ENCODE peak calls at places on chromosomes 1 and 21, in ten cellular contexts. F, Z, N, X, H, S, D, C, M and Q are unnamed samples.

GRCh38 chr1:117654485-117655219 is 48.8 kb downstream of the TENT5C start:
- DNase-seq in F (no peak), Z (peak), N (no peak), X (no peak), H (no peak), S (peak), D (no peak), C (no peak), M (no peak), Q (no peak)

GRCh38 chr1:246815693-246816270 is 91.6 kb downstream of the SCCPDH start:
- DNase-seq in F (no peak), Z (no peak), N (no peak), X (no peak), H (no peak), S (peak), D (no peak), C (no peak), M (no peak), Q (no peak)

GRCh38 chr1:194952171-194952570 is 1656.1 kb downstream of the KCNT2 start:
- DNase-seq in F (no peak), Z (no peak), N (no peak), X (no peak), H (no peak), S (no peak), D (no peak), C (no peak), M (no peak), Q (no peak)

GRCh38 chr1:39272791-39273071 is 68.2 kb downstream of the MACF1 start:
- DNase-seq in F (no peak), Z (no peak), N (no peak), X (no peak), H (no peak), S (no peak), D (no peak), C (no peak), M (no peak), Q (no peak)

GRCh38 chr21:37932936-37933335 is 16.7 kb upstream of the KCNJ6 start:
- DNase-seq in F (no peak), Z (no peak), N (no peak), X (no peak), H (no peak), S (no peak), D (no peak), C (no peak), M (no peak), Q (no peak)

GRCh38 chr1:220527279-220528048 is 472 bp upstream of the MARK1 start:
- DNase-seq in F (peak), Z (no peak), N (no peak), X (no peak), H (peak), S (peak), D (peak), C (no peak), M (peak), Q (no peak)

GRCh38 chr1:22665752-22666151 is 12.7 kb downstream of the C1QB start:
- DNase-seq in F (no peak), Z (no peak), N (no peak), X (no peak), H (no peak), S (no peak), D (no peak), C (peak), M (no peak), Q (no peak)

GRCh38 chr21:41703857-41704501 is 62.9 kb downstream of the RIPK4 start:
- DNase-seq in F (no peak), Z (no peak), N (no peak), X (no peak), H (no peak), S (no peak), D (no peak), C (no peak), M (peak), Q (no peak)

GRCh38 chr1:206469411-206469932 is 804 bp upstream of the IKBKE start:
- DNase-seq in F (no peak), Z (peak), N (no peak), X (no peak), H (no peak), S (peak), D (no peak), C (no peak), M (no peak), Q (no peak)

GRCh38 chr1:42165511-42166210 is 1.1 kb upstream of the GUCA2A start:
- DNase-seq in F (peak), Z (no peak), N (peak), X (peak), H (peak), S (no peak), D (peak), C (no peak), M (peak), Q (no peak)

DNA sequence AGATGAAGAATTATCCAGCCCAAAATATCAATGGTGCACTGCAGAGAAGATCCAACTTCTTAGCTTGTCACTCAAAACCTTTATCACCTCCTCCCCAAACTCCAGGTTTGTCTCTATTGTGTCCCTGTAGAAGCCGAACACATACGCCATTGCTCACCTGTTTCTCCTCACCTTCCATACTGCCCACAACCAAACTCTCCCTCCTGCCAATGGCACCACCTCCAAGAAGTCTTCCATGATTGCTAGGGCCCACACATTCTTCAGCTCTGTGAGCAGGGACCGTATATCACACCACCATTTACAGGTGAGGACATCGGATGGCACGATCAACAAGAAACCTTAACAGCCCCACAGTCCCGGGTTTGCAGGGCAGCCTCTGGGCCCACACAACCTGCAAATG is 2.2 kb downstream of the LAPTM5 start:
- DNase-seq in F (no peak), Z (no peak), N (no peak), X (no peak), H (no peak), S (no peak), D (no peak), C (no peak), M (no peak), Q (no peak)
- H3K4me3 ChIP-seq in F (no peak), Z (peak), N (peak), X (no peak), H (no peak), S (peak), D (peak), C (no peak), M (no peak), Q (no peak)

DNA sequence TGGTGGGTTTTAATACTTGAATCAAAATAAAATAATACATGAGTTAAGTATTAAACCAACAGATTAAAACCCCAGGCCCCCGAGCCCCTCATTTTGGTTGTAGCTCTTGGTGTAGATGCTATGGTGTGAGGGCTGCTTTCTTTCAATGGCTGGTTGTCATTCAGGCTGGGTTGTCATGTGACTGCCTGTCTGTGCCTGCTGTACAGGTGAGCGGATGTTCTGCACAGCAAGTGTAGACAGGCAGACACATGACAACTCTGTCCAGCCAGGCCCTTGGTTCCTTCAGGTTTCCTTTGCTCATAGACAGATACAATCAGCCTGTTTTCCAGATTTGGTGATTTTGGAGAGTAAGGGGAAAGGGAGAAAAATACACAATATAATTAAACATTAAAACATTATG is 281.8 kb upstream of the C1orf105 start:
- DNase-seq in F (no peak), Z (no peak), N (no peak), X (no peak), H (no peak), S (no peak), D (no peak), C (no peak), M (no peak), Q (no peak)
- H3K4me3 ChIP-seq in F (peak), Z (no peak), N (no peak), X (no peak), H (peak), S (no peak), D (no peak), C (no peak), M (no peak), Q (no peak)

GRCh38 chr1:5977494-5978444 is 14.5 kb downstream of the NPHP4 start:
- DNase-seq in F (peak), Z (no peak), N (no peak), X (peak), H (no peak), S (no peak), D (no peak), C (no peak), M (no peak), Q (no peak)
- H3K4me3 ChIP-seq in F (no peak), Z (no peak), N (no peak), X (no peak), H (no peak), S (no peak), D (no peak), C (no peak), M (no peak), Q (no peak)

DNA sequence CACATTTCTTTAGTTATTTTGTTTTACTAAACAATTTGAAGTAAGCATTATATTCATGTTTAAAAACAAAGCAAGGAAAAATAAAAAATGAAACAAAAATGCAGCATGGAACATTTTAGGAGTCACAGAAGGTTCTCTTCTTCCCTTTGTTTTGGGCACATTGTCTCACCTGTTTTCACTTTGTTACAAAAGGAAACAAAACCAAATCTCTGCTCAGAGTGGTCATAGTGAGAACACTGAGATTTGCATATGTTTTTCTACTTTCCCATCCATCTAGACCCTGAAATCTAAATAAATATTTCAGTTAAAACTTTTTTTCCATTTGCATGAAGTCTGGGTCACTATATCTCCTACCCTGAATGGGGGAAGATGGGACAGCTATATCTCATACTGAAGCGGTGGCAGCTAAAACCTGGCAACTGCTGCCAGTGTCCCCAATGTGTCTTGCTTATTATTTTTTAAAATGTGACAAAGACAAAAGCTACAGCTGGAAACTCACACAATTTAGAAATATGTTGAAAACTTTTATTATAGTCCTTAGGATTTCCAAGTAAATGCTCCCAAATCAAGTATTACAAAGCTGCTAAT is 3.5 kb downstream of the EXOC8 start:
- DNase-seq in F (no peak), Z (peak), N (no peak), X (no peak), H (no peak), S (peak), D (no peak), C (no peak), M (no peak), Q (no peak)
- H3K4me3 ChIP-seq in F (peak), Z (peak), N (peak), X (no peak), H (peak), S (peak), D (peak), C (peak), M (no peak), Q (peak)

DNA sequence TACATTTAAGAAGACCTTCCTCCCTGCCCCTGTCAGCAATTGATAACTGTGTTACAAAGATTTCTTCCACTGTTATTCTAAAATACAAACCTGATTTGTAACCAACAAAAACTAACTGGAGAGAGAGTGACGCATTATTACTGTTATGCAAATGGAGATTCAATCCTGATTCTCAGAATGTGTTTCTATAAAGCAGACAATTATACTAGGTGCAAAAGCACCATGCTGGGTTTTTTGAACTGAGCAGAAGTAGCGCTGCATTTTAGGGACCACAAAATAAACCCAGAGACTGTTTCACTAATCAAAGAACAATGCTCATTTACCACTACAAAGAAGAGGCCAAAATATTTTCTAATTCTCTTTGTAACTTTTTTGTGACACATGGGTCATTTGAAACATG is 13.6 kb upstream of the GBP6 start:
- DNase-seq in F (no peak), Z (no peak), N (no peak), X (no peak), H (no peak), S (no peak), D (no peak), C (no peak), M (no peak), Q (no peak)
- H3K4me3 ChIP-seq in F (no peak), Z (no peak), N (no peak), X (no peak), H (no peak), S (no peak), D (no peak), C (no peak), M (no peak), Q (no peak)

DNA sequence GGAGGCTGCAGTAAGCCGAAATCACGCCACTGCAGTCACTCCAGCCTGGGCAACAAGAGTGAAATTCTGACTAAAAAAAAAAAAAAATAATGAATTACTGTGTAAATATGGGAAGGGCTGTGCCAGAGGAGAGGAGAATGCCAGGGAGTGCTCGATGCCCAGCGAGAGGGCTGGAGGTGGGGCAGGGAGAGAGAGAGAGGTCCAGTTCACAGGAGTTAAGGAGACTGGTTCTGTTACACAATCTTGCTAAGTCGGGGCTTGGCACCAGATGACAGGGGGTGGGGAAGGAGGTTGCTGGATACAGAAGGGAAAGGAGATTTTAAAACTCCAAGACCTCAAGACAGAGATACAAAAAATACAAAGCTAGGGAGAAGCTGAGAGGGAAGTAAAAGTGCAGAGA is 1.2 kb downstream of the SELENBP1 start:
- DNase-seq in F (peak), Z (no peak), N (peak), X (no peak), H (peak), S (no peak), D (peak), C (no peak), M (peak), Q (no peak)
- H3K4me3 ChIP-seq in F (peak), Z (no peak), N (peak), X (no peak), H (peak), S (no peak), D (peak), C (peak), M (no peak), Q (no peak)

GRCh38 chr1:222994506-222995229 is 148.4 kb downstream of the TLR5 start:
- DNase-seq in F (no peak), Z (no peak), N (no peak), X (no peak), H (no peak), S (no peak), D (no peak), C (peak), M (no peak), Q (peak)
- H3K4me3 ChIP-seq in F (no peak), Z (no peak), N (no peak), X (no peak), H (no peak), S (no peak), D (no peak), C (no peak), M (no peak), Q (no peak)

GRCh38 chr1:1430114-1430982 is 5.1 kb upstream of the VWA1 start:
- DNase-seq in F (peak), Z (no peak), N (peak), X (peak), H (peak), S (no peak), D (peak), C (peak), M (peak), Q (peak)
- H3K4me3 ChIP-seq in F (no peak), Z (no peak), N (no peak), X (no peak), H (peak), S (no peak), D (peak), C (no peak), M (no peak), Q (no peak)

DNA sequence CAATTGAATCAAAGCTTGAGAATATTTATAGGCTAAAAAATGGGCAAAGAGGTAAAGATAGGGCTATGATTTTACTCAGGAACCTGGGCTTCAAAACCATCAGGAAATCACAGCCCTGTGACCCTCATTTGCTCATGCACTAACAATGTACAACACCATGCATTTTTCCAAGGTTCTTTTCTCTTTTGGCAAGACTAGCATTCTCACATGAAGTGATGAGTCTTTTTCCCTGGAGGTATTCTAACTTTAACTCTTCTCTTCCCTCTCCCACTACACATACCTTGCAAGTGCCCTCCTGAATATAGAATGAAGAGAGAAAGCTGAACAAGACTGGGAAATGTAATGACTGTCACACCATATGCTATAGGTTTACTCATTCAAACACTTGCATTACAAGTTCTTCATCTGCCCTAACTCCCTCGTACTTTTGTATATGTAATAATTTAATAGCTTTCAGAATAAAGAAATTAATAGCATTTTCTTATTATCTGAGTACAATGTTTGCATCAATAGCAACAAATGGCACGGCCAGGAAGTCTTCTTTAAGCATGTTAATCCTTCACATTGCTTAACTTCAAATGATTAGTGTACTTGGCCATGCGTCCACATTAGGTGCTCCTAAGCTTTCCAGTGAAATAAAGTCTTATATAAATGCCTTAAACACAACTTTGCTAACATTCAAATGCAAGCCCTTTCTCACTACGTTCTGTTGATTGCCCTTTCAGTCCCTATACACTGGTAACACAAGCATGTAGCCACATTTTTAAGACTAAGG is 1.8 kb downstream of the NIBAN1 start:
- DNase-seq in F (no peak), Z (no peak), N (no peak), X (no peak), H (no peak), S (no peak), D (no peak), C (no peak), M (peak), Q (no peak)
- H3K4me3 ChIP-seq in F (peak), Z (no peak), N (peak), X (peak), H (peak), S (peak), D (peak), C (peak), M (no peak), Q (peak)

GRCh38 chr1:110083453-110084225 is 13.2 kb upstream of the ALX3 start:
- DNase-seq in F (peak), Z (no peak), N (no peak), X (no peak), H (no peak), S (no peak), D (no peak), C (no peak), M (no peak), Q (no peak)
- H3K4me3 ChIP-seq in F (peak), Z (no peak), N (peak), X (no peak), H (peak), S (peak), D (peak), C (peak), M (peak), Q (no peak)